ENCODE peak calls at places on chromosome 1, in seven cellular contexts. K is T-cell, X is retina, P is tibial artery, Z is OCI-LY7, G is NCI-H2171, I is left ventricle myocardium superior. R is an unnamed sample.

GRCh38 chr1:38585460-38585859 is 274.1 kb downstream of the RRAGC start:
- DNase-seq in P (no peak), I (no peak), G (no peak), X (no peak), K (no peak), Z (no peak), R (no peak)

GRCh38 chr1:202807926-202808757 is at the start of gene KDM5B:
- DNase-seq in P (peak), G (peak), X (peak), K (peak), I (peak), Z (no peak), R (peak)

GRCh38 chr1:155940531-155940992 is 876 bp upstream of the RXFP4 start:
- DNase-seq in P (peak), Z (no peak), I (no peak), K (no peak), G (no peak), X (no peak), R (no peak)

GRCh38 chr1:3858231-3858981 is 1.1 kb downstream of the DFFB start:
- DNase-seq in P (no peak), X (peak), Z (peak), I (no peak), K (no peak), G (no peak), R (peak)

GRCh38 chr1:161736332-161736969 is 13.1 kb upstream of the DUSP12 start:
- DNase-seq in P (no peak), G (no peak), Z (no peak), K (no peak), X (no peak), I (no peak), R (no peak)

GRCh38 chr1:187047298-187047697 is 218.5 kb downstream of the PLA2G4A start:
- DNase-seq in Z (no peak), P (no peak), K (no peak), I (no peak), X (no peak), G (no peak), R (no peak)

GRCh38 chr1:3276341-3276800 is 178.1 kb upstream of the ARHGEF16 start:
- DNase-seq in P (no peak), K (no peak), G (no peak), I (peak), Z (no peak), X (no peak), R (no peak)

GRCh38 chr1:163170975-163171676 is 31.6 kb downstream of the RGS5 start:
- DNase-seq in G (no peak), X (no peak), P (no peak), Z (no peak), K (no peak), I (no peak), R (no peak)

GRCh38 chr1:233473549-233474204 is 140.2 kb upstream of the KCNK1 start:
- DNase-seq in G (no peak), K (no peak), Z (no peak), P (no peak), X (no peak), I (no peak), R (no peak)

GRCh38 chr1:90402893-90403849 is 313.9 kb downstream of the BARHL2 start:
- DNase-seq in P (no peak), I (no peak), G (no peak), X (no peak), K (no peak), Z (no peak), R (no peak)

R was measured in kidney.